ENCODE peak calls at places on chromosomes 1 and 21, in five cellular contexts. V is endothelial cell; Z is AG08396; J is adipocyte; A is stimulated activated CD8-positive, alpha-beta memory T cell treated with anti-CD3 and anti-CD28 coated beads, Interleukin-7, amount 100 ng/mL, for 1 hour. D is an unnamed sample.

GRCh38 chr1:11842154-11843041 is 5.2 kb downstream of the NPPA start:
- DNase-seq in V (no peak), Z (no peak), J (peak; percentile 3), A (no peak), D (no peak)

GRCh38 chr1:79791488-79792211 is 785.1 kb upstream of the ADGRL4 start:
- DNase-seq in V (no peak), Z (no peak), J (peak; percentile 16), A (no peak), D (no peak)

GRCh38 chr1:67376381-67376780 is 53.8 kb downstream of the SERBP1 start:
- DNase-seq in V (no peak), Z (no peak), J (no peak), A (no peak), D (no peak)

GRCh38 chr1:53683986-53684740 is 54.8 kb downstream of the GLIS1 start:
- DNase-seq in V (no peak), Z (no peak), J (peak; percentile 13), A (no peak), D (no peak)

GRCh38 chr21:36584980-36585940 is 105.3 kb upstream of the CLDN14 start:
- DNase-seq in V (no peak), Z (no peak), J (no peak), A (no peak), D (no peak)

GRCh38 chr21:41601573-41602371 is 93.8 kb upstream of the TMPRSS2 start:
- DNase-seq in V (no peak), Z (no peak), J (peak; percentile 73), A (no peak), D (no peak)

GRCh38 chr1:210855440-210855839 is 278.5 kb downstream of the KCNH1 start:
- DNase-seq in V (no peak), Z (no peak), J (no peak), A (no peak), D (no peak)

GRCh38 chr1:178119623-178120022 is 25.7 kb downstream of the RASAL2 start:
- DNase-seq in V (no peak), Z (no peak), J (no peak), A (no peak), D (no peak)

GRCh38 chr1:215002471-215002870 is 80.1 kb upstream of the KCNK2 start:
- DNase-seq in V (no peak), Z (peak; percentile 74), J (peak; percentile 89), A (no peak), D (no peak)

GRCh38 chr1:30449003-30449402 is 274.4 kb downstream of the MATN1 start:
- DNase-seq in V (no peak), Z (no peak), J (no peak), A (no peak), D (no peak)

GRCh38 chr1:64917328-64917861 is 49.0 kb downstream of the JAK1 start:
- DNase-seq in V (peak; percentile 14), Z (peak; percentile 85), J (peak; percentile 96), A (no peak), D (no peak)